ENCODE peak calls at places on chromosomes 3 and 15, in five cellular contexts. A is CD4-positive, alpha-beta memory T cell; J is CD4-positive, CD25-positive, alpha-beta regulatory T cell; D is DND-41; R is SJSA1. H is an unnamed sample. For H3K36me3, the result is how much of the 10 kb centered on the place peaks cover.

GRCh38 chr15:96326551-96327154 is 3.8 kb upstream of the NR2F2 start:
- DNase-seq in R (no peak), A (no peak), J (no peak), D (no peak), H (no peak)

GRCh38 chr3:35263477-35263876 is 375.8 kb upstream of the ARPP21 start:
- DNase-seq in D (no peak), A (no peak), J (no peak), R (no peak), H (no peak)

GRCh38 chr15:94485148-94485719 is 253.9 kb downstream of the MCTP2 start:
- DNase-seq in J (no peak), A (no peak), D (no peak), R (no peak), H (no peak)

GRCh38 chr3:152353578-152353977 is 84.8 kb downstream of the MBNL1 start:
- DNase-seq in D (no peak), A (no peak), R (no peak), J (no peak), H (no peak)

GRCh38 chr3:16177962-16178627 is 3.6 kb downstream of the GALNT15 start:
- DNase-seq in A (no peak), R (peak), J (peak), D (peak), H (peak)

GRCh38 chr3:17154941-17155340 is 270.2 kb downstream of the PLCL2 start:
- DNase-seq in J (no peak), D (no peak), A (no peak), R (no peak), H (no peak)

GRCh38 chr3:168959731-168960130 is 703.8 kb downstream of the MECOM start:
- DNase-seq in A (no peak), J (no peak), D (no peak), R (no peak), H (no peak)

GRCh38 chr3:63900459-63900858 is 11.7 kb downstream of the SCAANT1 start:
- DNase-seq in D (no peak), J (no peak), A (no peak), R (no peak), H (no peak)

GRCh38 chr15:25795712-25796111 is 67.4 kb downstream of the ATP10A start:
- DNase-seq in A (no peak), J (no peak), D (no peak), R (no peak), H (no peak)

GRCh38 chr3:128489860-128490649 is 2.9 kb downstream of the GATA2 start:
- DNase-seq in J (no peak), D (no peak), A (no peak), R (no peak), H (peak)

GRCh38 chr15:48893311-48893710 is 15.4 kb downstream of the EID1 start:
- DNase-seq in D (no peak), A (no peak), J (no peak), R (no peak), H (no peak)

GRCh38 chr3:144142151-144142855 is 170.7 kb downstream of the DIPK2A start:
- DNase-seq in A (no peak), R (no peak), J (no peak), D (no peak), H (no peak)

GRCh38 chr15:74369084-74369745 is 1.8 kb upstream of the CYP11A1 start:
- DNase-seq in A (no peak), R (no peak), D (no peak), J (no peak), H (no peak)

GRCh38 chr15:96330064-96330449 is 443 bp upstream of the NR2F2 start:
- DNase-seq in A (no peak), D (no peak), J (no peak), R (peak), H (no peak)

GRCh38 chr3:188316021-188316722 is 162.2 kb downstream of the LPP start:
- DNase-seq in R (no peak), J (no peak), A (no peak), D (no peak), H (no peak)

GRCh38 chr15:80721476-80721875 is 26.4 kb downstream of the ABHD17C start:
- DNase-seq in J (no peak), D (no peak), R (no peak), A (no peak), H (no peak)

GRCh38 chr3:129087138-129087702 is 26.6 kb downstream of the GP9 start:
- DNase-seq in D (no peak), A (no peak), R (no peak), J (no peak), H (no peak)

GRCh38 chr15:63046927-63047760 is 4.6 kb downstream of the TPM1 start:
- DNase-seq in D (no peak), R (no peak), J (no peak), A (no peak), H (no peak)

GRCh38 chr3:159655202-159655601 is 333.4 kb upstream of the IL12A start:
- DNase-seq in R (no peak), D (no peak), J (no peak), A (no peak), H (no peak)

GRCh38 chr15:35888815-35889214 is 342.9 kb upstream of the DPH6 start:
- DNase-seq in R (no peak), A (no peak), J (no peak), D (no peak), H (no peak)

GRCh38 chr3:16174389-16174788 is at the start of gene GALNT15:
- DNase-seq in D (no peak), R (peak), J (no peak), A (no peak), H (no peak)

GRCh38 chr3:135915206-135915605 is 50.3 kb upstream of the PPP2R3A start:
- DNase-seq in D (no peak), J (no peak), A (no peak), R (no peak), H (no peak)

GRCh38 chr3:183188895-183189462 is 26.4 kb upstream of the LAMP3 start:
- DNase-seq in A (no peak), J (no peak), R (no peak), D (peak), H (no peak)

GRCh38 chr3:87047857-87048256 is 56.9 kb upstream of the VGLL3 start:
- DNase-seq in J (no peak), A (no peak), R (no peak), D (no peak), H (no peak)

GRCh38 chr15:48861813-48862431 is 16.0 kb upstream of the EID1 start:
- DNase-seq in J (peak), A (peak), R (peak), D (peak), H (peak)

GRCh38 chr3:158101330-158102218 is 4.6 kb downstream of the SHOX2 start:
- DNase-seq in J (no peak), D (no peak), A (no peak), R (no peak), H (no peak)

GRCh38 chr3:52070724-52071621 is 14.6 kb upstream of the DUSP7 start:
- DNase-seq in D (no peak), R (no peak), A (no peak), J (no peak), H (no peak)

GRCh38 chr15:79673416-79674123 is 223.2 kb downstream of the MTHFS start:
- DNase-seq in R (peak), J (no peak), A (no peak), D (no peak), H (no peak)

GRCh38 chr3:191257286-191257685 is 58.2 kb downstream of the OSTN start:
- DNase-seq in A (no peak), D (no peak), R (no peak), J (no peak), H (no peak)

GRCh38 chr3:71006810-71007785 is 576.4 kb downstream of the FOXP1 start:
- DNase-seq in D (no peak), J (peak), R (no peak), A (no peak), H (no peak)

GRCh38 chr3:48997102-48997637 is 7.1 kb downstream of the P4HTM start:
- DNase-seq in J (no peak), D (no peak), R (no peak), A (no peak), H (no peak)
- H3K36me3 ChIP-seq in J (under half), D (under half), R (under half), A (under half), H (under half)

DNA sequence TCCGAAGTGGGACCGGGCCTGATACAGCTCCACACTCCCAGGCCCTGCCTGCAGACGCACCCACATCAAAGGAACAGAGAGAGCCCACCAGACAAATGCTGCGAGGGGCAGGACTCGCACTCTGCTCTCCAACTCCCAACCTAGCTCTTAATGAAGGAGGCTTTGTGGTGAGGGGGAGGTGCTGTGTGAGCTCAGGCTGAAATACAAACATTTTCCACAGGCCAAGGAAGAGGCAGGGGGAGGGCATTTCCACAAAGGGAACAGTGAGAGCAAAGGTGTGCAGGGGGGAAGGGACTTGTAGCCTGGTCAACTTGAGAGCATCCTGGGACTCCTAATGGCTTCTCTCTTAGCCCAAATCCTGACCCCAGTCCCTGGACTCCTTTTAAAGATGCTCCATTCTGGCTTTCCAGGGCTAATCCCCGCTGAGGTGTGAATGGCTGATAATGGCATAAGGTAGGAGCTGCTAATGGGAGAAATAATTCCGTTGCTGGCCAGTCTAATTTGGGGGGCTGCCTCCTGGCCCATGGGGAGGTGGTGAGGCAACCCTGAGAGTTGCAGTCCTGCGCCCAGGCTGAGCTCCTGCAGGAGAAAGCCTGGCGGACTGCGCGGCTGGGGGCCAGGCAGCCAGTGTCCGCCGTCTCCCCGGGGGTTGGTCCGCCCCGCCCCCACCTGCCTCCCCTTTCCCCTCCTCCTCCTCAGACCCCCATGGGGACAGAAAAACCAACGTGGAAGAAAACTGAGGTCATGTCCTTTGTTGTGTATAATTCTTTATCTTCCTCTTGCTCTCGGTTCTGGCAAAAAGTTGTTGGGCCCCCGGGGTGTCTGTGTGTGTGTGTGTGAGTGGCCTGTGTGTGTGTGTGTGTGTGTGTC is 9.5 kb downstream of the LINGO1 start:
- DNase-seq in R (no peak), A (no peak), D (no peak), J (no peak), H (no peak)
- H3K4me3 ChIP-seq in R (no peak), A (no peak), D (no peak), J (no peak), H (no peak)

GRCh38 chr3:123148772-123149171 is 53.0 kb upstream of the SEC22A start:
- DNase-seq in D (no peak), R (no peak), A (no peak), J (no peak), H (no peak)

GRCh38 chr3:123149525-123149924 is 52.2 kb upstream of the SEC22A start:
- DNase-seq in J (no peak), D (no peak), A (no peak), R (no peak), H (no peak)

GRCh38 chr3:123151251-123151705 is 50.5 kb upstream of the SEC22A start:
- DNase-seq in D (no peak), J (no peak), R (no peak), A (no peak), H (no peak)

GRCh38 chr3:123152656-123153055 is 49.1 kb upstream of the SEC22A start:
- DNase-seq in A (no peak), R (no peak), D (no peak), J (no peak), H (no peak)

DNA sequence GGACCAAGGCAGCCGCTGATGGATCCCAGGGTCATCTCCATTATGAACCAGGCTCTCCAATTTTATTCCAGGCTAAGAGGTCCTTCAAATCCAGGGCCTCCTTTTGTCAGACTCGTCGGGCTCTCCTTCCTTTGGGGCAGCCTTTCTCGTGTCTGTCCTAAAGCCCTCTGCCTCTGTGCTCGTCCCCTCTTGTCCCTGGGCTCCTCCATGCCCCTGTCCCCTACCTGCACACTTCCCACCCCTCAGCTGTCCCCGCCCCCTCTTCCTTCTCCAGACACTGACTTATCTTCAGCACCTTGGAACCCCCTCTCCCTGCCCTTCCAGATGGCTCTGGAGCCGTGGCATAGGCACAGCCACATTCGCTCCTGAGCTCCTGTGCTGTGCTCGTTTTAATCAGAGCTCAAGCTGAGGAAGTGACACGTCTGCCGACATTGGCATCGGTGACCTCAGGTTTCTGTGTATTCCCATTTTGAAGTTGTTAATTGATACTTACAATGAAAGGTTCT is 51.2 kb upstream of the SEC22A start:
- DNase-seq in D (no peak), J (no peak), R (no peak), A (no peak), H (no peak)
- H3K36me3 ChIP-seq in D (half or more), J (under half), R (under half), A (under half), H (under half)

DNA sequence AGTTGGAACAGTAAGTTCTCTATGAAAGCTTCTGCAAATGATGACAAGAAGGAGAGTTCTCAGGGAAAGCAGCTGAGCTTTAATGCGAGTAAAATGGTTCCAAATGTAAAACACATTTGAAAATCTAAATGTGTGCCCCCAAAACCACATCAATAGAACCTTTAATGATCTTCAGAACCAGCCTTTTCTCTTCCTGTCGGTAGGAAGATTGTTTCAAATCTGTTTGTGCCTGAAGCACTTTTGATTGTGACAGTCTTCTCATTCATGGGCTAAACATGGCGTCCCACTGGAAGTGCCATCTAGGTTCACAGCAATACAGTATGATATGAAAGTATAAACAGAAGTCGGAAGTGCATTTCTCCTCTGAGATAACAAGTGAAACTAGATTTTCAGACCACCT is 170.4 kb upstream of the GBE1 start:
- DNase-seq in J (no peak), D (peak), A (no peak), R (no peak), H (no peak)
- H3K4me3 ChIP-seq in J (no peak), D (peak), A (no peak), R (no peak), H (no peak)

GRCh38 chr15:100690786-100691160 is 88.4 kb downstream of the ASB7 start:
- DNase-seq in J (no peak), A (no peak), D (no peak), R (no peak), H (no peak)

GRCh38 chr15:100690032-100690785 is 87.8 kb downstream of the ASB7 start:
- DNase-seq in J (no peak), A (no peak), R (no peak), D (no peak), H (no peak)

GRCh38 chr15:100692259-100692658 is 89.9 kb downstream of the ASB7 start:
- DNase-seq in A (no peak), D (no peak), J (no peak), R (no peak), H (no peak)

GRCh38 chr15:100692671-100693070 is 90.3 kb downstream of the ASB7 start:
- DNase-seq in D (no peak), J (no peak), A (no peak), R (no peak), H (no peak)

GRCh38 chr15:100691321-100691720 is 88.9 kb downstream of the ASB7 start:
- DNase-seq in J (no peak), D (no peak), R (no peak), A (no peak), H (no peak)
- H3K36me3 ChIP-seq in J (under half), D (under half), R (under half), A (under half), H (under half)

DNA sequence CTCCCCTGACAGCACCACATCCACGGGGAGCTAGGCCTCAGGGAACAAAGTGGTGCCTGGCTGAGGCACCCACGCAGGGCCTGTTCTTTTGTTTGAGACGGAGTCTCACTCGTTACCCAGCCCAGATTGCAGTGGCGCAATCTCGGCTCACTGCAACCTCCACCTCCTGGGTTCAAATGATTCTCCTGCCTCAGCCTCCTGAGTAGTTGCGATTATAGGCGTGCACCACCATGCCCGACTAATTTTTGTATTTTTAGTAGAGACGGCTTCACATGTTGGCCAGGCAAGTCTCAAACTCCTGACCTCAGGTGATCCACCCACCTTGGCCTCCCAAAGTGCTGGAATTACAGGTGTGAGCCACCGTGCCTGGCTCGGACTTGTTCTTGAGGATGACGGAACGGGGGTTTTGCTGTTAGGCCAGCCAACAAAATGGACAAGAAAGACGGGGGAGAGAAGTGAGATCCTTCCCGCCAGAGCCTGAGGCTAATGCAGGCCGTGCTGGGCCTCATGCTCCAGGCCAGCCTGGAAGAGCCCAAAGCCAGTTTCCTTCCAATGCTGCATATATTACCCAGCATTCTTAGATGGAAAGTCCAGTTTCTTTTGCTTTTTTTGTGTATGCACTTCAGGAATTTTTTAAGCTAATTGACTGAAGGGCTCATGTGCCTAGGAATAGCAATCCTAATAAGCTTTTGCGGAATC is 28.1 kb upstream of the FURIN start:
- DNase-seq in A (no peak), R (no peak), D (no peak), J (no peak), H (no peak)
- H3K4me3 ChIP-seq in A (no peak), R (no peak), D (no peak), J (no peak), H (peak)

GRCh38 chr3:172467170-172467824 is 19.0 kb upstream of the GHSR start:
- DNase-seq in A (no peak), R (no peak), D (no peak), J (no peak), H (no peak)
- H3K36me3 ChIP-seq in A (under half), R (under half), D (under half), J (under half), H (under half)

H was measured in naive thymus-derived CD4-positive, alpha-beta T cell.